ENCODE peak calls at places on chromosomes 1 and 21, in nine cellular contexts. G is HL-60, U is HepG2, K is A549, Z is body of pancreas, D is upper lobe of left lung, V is psoas muscle, T is kidney, J is suprapubic skin. S is an unnamed sample.
A peak's percentile ranks its signal among the peaks of the same experiment; 100 is the strongest.

GRCh38 chr1:27010226-27010994 is 2.2 kb downstream of the TENT5B start:
- DNase-seq in G (no peak), U (no peak), K (no peak), Z (no peak), D (no peak), V (no peak), T (no peak), J (no peak), S (no peak)

GRCh38 chr1:40784771-40785151 is 1.2 kb downstream of the KCNQ4 start:
- DNase-seq in G (no peak), U (no peak), K (no peak), Z (no peak), D (no peak), V (no peak), T (no peak), J (no peak), S (no peak)

GRCh38 chr21:28207776-28208175 is 784.9 kb downstream of the LTN1 start:
- DNase-seq in G (no peak), U (no peak), K (no peak), Z (no peak), D (no peak), V (no peak), T (no peak), J (no peak), S (no peak)

GRCh38 chr1:29395724-29396437 is 159.6 kb downstream of the PTPRU start:
- DNase-seq in G (no peak), U (no peak), K (no peak), Z (no peak), D (no peak), V (no peak), T (no peak), J (no peak), S (no peak)

GRCh38 chr1:94401206-94401605 is 17.0 kb upstream of the ABCD3 start:
- DNase-seq in G (no peak), U (no peak), K (no peak), Z (no peak), D (no peak), V (no peak), T (no peak), J (no peak), S (no peak)

GRCh38 chr1:7339014-7339413 is 432.1 kb upstream of the VAMP3 start:
- DNase-seq in G (no peak), U (no peak), K (no peak), Z (no peak), D (no peak), V (no peak), T (no peak), J (no peak), S (no peak)

GRCh38 chr1:206463911-206464310 is 6.4 kb upstream of the IKBKE start:
- DNase-seq in G (no peak), U (no peak), K (no peak), Z (no peak), D (no peak), V (no peak), T (no peak), J (no peak), S (no peak)

GRCh38 chr1:42142894-42143675 is 10.1 kb upstream of the GUCA2B start:
- DNase-seq in G (peak; percentile 50), U (no peak), K (no peak), Z (no peak), D (peak; percentile 71), V (no peak), T (no peak), J (no peak), S (peak; percentile 48)

GRCh38 chr1:101995984-101996731 is 568 bp downstream of the OLFM3 start:
- DNase-seq in G (no peak), U (no peak), K (no peak), Z (no peak), D (no peak), V (no peak), T (no peak), J (no peak), S (no peak)

GRCh38 chr1:54165146-54165545 is 12.3 kb upstream of the CDCP2 start:
- DNase-seq in G (no peak), U (peak; percentile 7), K (no peak), Z (no peak), D (no peak), V (no peak), T (peak; percentile 38), J (no peak), S (no peak)

GRCh38 chr1:230191079-230191478 is 124.0 kb downstream of the GALNT2 start:
- DNase-seq in G (peak; percentile 92), U (no peak), K (no peak), Z (no peak), D (peak; percentile 93), V (no peak), T (no peak), J (no peak), S (no peak)

GRCh38 chr1:94993931-94994645 is 67.2 kb upstream of the CNN3 start:
- DNase-seq in G (no peak), U (peak; percentile 24), K (no peak), Z (no peak), D (no peak), V (no peak), T (no peak), J (no peak), S (no peak)

GRCh38 chr1:20199840-20200239 is 13.5 kb upstream of the PLA2G2C start:
- DNase-seq in G (no peak), U (no peak), K (no peak), Z (no peak), D (no peak), V (no peak), T (no peak), J (no peak), S (no peak)

GRCh38 chr1:211813590-211813989 is 17.0 kb downstream of the LPGAT1 start:
- DNase-seq in G (peak; percentile 83), U (no peak), K (no peak), Z (peak; percentile 70), D (peak; percentile 72), V (peak; percentile 63), T (no peak), J (no peak), S (peak; percentile 63)

GRCh38 chr21:39014751-39015150 is 168.5 kb downstream of the PSMG1 start:
- DNase-seq in G (no peak), U (no peak), K (no peak), Z (no peak), D (peak; percentile 35), V (no peak), T (no peak), J (no peak), S (no peak)

GRCh38 chr1:39896909-39897685 is 4.6 kb downstream of the MYCL start:
- DNase-seq in G (no peak), U (no peak), K (no peak), Z (no peak), D (no peak), V (no peak), T (no peak), J (no peak), S (no peak)

GRCh38 chr1:47527653-47528272 is 89.9 kb downstream of the FOXD2 start:
- DNase-seq in G (peak; percentile 18), U (peak; percentile 12), K (no peak), Z (peak; percentile 50), D (peak; percentile 34), V (no peak), T (no peak), J (no peak), S (no peak)

DNA sequence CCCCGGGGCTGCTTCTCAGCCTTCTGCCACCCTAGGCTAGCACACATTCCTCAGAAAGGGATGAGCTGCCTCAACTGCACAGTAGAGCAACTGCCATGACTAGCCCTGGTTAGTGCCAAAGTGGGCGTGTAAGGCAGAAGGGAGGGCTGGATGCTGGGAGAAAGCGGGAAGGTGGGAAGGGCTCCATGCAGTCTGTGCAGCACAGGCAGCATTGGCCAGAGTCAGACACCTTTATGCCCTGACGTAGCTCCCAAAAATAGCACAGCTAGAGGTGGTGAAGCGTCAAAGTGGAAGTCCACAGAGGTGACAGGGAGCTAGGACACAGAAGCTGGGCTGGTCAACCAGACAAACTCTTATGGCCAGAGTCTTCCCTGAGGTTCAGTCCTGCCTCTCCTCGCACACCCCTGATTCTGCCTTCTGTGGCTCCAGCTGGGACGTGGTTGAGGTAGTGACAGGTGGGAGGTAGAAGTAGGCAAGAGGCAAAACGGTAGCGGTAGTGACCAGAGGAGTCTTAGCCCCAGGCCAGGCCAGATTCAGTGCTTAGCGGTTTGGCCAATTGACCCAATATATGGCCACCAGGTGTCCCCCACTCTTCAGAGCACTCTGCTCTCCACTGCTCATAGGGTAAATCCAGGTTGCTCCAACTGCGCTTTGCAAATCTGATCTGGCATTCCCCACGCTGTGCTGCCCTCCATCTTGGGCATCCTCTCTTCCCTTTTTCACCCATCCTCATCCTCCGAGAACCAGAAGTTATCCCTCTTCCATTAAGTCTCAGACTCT is 45.6 kb downstream of the DDX20 start:
- DNase-seq in G (no peak), U (no peak), K (no peak), Z (no peak), D (no peak), V (no peak), T (no peak), J (no peak), S (no peak)
- TF ChIP-seq CTCF in G (no peak), U (peak; percentile 27), K (no peak), Z (no peak), D (no peak), V (peak; percentile 18), T (no peak), J (no peak), S (no peak)

DNA sequence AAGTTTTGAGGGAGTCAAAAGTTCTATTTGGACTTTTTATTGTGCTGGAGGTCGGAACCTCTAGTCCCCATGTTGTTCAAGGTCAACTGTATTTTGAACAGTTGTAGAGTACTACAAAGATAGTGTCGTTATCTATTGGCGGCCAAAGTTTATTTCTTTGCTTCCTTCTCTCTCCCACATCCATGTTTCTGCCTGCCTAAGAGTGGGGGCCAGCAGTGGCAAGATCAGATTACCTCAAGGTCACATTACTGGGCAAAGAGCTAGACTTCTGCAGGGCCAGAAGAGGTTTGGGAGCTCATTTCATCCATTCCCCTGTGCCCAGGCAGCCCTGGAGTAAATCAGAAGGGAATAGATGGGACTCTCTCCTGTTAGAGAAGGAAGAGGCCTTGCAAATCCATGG is 73.6 kb downstream of the PLPP3 start:
- DNase-seq in G (no peak), U (no peak), K (no peak), Z (no peak), D (no peak), V (no peak), T (no peak), J (no peak), S (no peak)
- H3K27ac ChIP-seq in G (no peak overlapping the region), U (peak overlapping the region; percentile 93), K (no peak overlapping the region), Z (peak overlapping the region; percentile 39), D (peak overlapping the region; percentile 74), V (no peak overlapping the region), T (no peak overlapping the region), J (no peak overlapping the region), S (peak overlapping the region; percentile 5)

GRCh38 chr1:161905269-161905884 is 118.3 kb downstream of the OLFML2B start:
- DNase-seq in G (peak; percentile 21), U (peak; percentile 22), K (peak; percentile 29), Z (peak; percentile 39), D (no peak), V (no peak), T (no peak), J (no peak), S (no peak)
- TF ChIP-seq CTCF in G (peak; percentile 23), U (peak; percentile 51), K (peak; percentile 44), Z (peak; percentile 38), D (peak; percentile 46), V (peak; percentile 43), T (peak; percentile 34), J (peak; percentile 48), S (peak; percentile 45)

DNA sequence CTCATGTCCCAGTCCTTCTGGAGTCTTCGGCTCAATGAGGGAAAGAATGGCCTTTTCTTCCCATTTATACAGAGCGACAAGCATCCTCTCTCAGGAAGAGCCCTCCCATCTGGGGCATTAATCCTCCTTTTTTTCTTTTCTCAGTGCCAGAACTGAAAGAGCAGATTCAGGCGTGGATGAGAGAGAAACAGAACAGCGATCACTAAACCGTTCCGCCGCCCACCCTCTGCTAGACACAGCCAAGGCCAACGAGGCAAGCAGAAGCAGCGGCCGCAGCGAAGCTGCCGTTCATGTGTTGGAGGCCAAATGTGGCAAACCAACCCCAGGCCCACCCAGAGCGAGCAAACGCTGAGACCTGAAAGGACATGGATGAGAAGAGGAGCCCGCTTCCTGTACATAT is 30.6 kb upstream of the KIF1B start:
- DNase-seq in G (no peak), U (no peak), K (no peak), Z (no peak), D (no peak), V (no peak), T (no peak), J (no peak), S (no peak)
- H3K27ac ChIP-seq in G (no peak overlapping the region), U (no peak overlapping the region), K (no peak overlapping the region), Z (no peak overlapping the region), D (no peak overlapping the region), V (no peak overlapping the region), T (no peak overlapping the region), J (no peak overlapping the region), S (no peak overlapping the region)

S was measured in lower lobe of right lung.